ENCODE peak calls at places on chromosomes 16 and 17, in eight cellular contexts. L is Peyer's patch, Z is adrenal gland, P is Karpas-422, M is right lobe of liver, X is transverse colon, S is A549, U is thoracic aorta. A is an unnamed sample.

GRCh38 chr17:6496116-6496481 is 51.8 kb downstream of the PIMREG start:
- DNase-seq in X (no peak), M (no peak), P (peak), U (no peak), Z (no peak), L (no peak), S (no peak), A (no peak)

GRCh38 chr17:42698736-42699414 is 16.5 kb downstream of the CNTNAP1 start:
- DNase-seq in L (no peak), X (no peak), M (no peak), P (no peak), S (no peak), Z (peak), U (no peak), A (peak)

GRCh38 chr17:47225911-47226688 is 17.0 kb downstream of the MYL4 start:
- DNase-seq in U (no peak), S (no peak), L (no peak), M (no peak), X (no peak), Z (no peak), P (no peak), A (no peak)

GRCh38 chr16:17205279-17206139 is 265.3 kb downstream of the XYLT1 start:
- DNase-seq in Z (no peak), M (no peak), S (no peak), P (no peak), U (no peak), X (no peak), L (no peak), A (no peak)

GRCh38 chr17:39239640-39240314 is 14.0 kb upstream of the STAC2 start:
- DNase-seq in S (peak), Z (peak), M (peak), U (no peak), L (peak), P (peak), X (peak), A (peak)

GRCh38 chr17:37701424-37702020 is 43.3 kb downstream of the HNF1B start:
- DNase-seq in S (peak), L (peak), P (peak), X (peak), M (peak), Z (peak), U (no peak), A (peak)

GRCh38 chr17:80256034-80256350 is 4.7 kb upstream of the RNF213 start:
- DNase-seq in S (no peak), Z (no peak), X (no peak), M (no peak), P (no peak), U (no peak), L (no peak), A (no peak)

GRCh38 chr16:5604770-5605169 is 507.2 kb upstream of the EEF2KMT start:
- DNase-seq in M (no peak), L (no peak), Z (no peak), S (peak), X (no peak), U (no peak), P (peak), A (no peak)

GRCh38 chr17:33080091-33080490 is 88.4 kb downstream of the SPACA3 start:
- DNase-seq in S (no peak), L (no peak), Z (no peak), X (peak), U (no peak), P (no peak), M (no peak), A (no peak)

GRCh38 chr16:53415504-53415903 is 18.8 kb upstream of the RBL2 start:
- DNase-seq in L (no peak), P (no peak), M (no peak), S (no peak), X (no peak), U (no peak), Z (no peak), A (peak)

GRCh38 chr17:63774141-63774981 is at the start of gene DDX42:
- DNase-seq in U (peak), X (peak), P (no peak), Z (peak), M (peak), S (peak), L (peak), A (peak)

GRCh38 chr16:86585821-86586611 is 7.7 kb downstream of the FOXL1 start:
- DNase-seq in P (no peak), U (no peak), X (no peak), M (no peak), S (no peak), Z (no peak), L (no peak), A (no peak)

GRCh38 chr17:10976401-10976800 is 138.5 kb upstream of the PIRT start:
- DNase-seq in S (no peak), U (no peak), M (no peak), L (no peak), Z (no peak), P (no peak), X (no peak), A (no peak)

GRCh38 chr17:7887482-7888183 is 956 bp upstream of the CHD3 start:
- DNase-seq in L (peak), S (peak), X (peak), U (peak), M (peak), Z (peak), P (peak), A (peak)

GRCh38 chr16:70162041-70162451 is 11.5 kb upstream of the CLEC18C start:
- DNase-seq in Z (no peak), P (no peak), U (no peak), X (no peak), M (no peak), S (peak), L (no peak), A (no peak)

GRCh38 chr17:50593321-50593720 is 32.8 kb downstream of the CACNA1G start:
- DNase-seq in Z (no peak), U (no peak), S (no peak), X (no peak), P (no peak), M (no peak), L (no peak), A (peak)

GRCh38 chr17:9235346-9235745 is 214.0 kb downstream of the NTN1 start:
- DNase-seq in S (no peak), P (no peak), U (no peak), M (no peak), Z (no peak), L (no peak), X (no peak), A (no peak)

GRCh38 chr17:58415371-58416055 is 1.8 kb downstream of the RNF43 start:
- DNase-seq in P (no peak), M (peak), X (peak), L (no peak), S (peak), U (no peak), Z (peak), A (no peak)

GRCh38 chr16:81493755-81494433 is 49.3 kb downstream of the CMIP start:
- DNase-seq in S (peak), P (no peak), X (peak), L (no peak), M (peak), Z (peak), U (no peak), A (no peak)

GRCh38 chr16:11609474-11610120 is 22.9 kb upstream of the LITAF start:
- DNase-seq in X (no peak), Z (no peak), S (no peak), P (no peak), L (no peak), M (no peak), U (no peak), A (peak)

GRCh38 chr16:28136751-28137434 is 73.4 kb upstream of the GSG1L start:
- DNase-seq in L (no peak), X (no peak), M (no peak), P (no peak), Z (no peak), U (no peak), S (no peak), A (no peak)

GRCh38 chr17:67602974-67603373 is 114.8 kb upstream of the NOL11 start:
- DNase-seq in M (no peak), P (peak), L (no peak), S (peak), U (no peak), X (peak), Z (no peak), A (peak)

DNA sequence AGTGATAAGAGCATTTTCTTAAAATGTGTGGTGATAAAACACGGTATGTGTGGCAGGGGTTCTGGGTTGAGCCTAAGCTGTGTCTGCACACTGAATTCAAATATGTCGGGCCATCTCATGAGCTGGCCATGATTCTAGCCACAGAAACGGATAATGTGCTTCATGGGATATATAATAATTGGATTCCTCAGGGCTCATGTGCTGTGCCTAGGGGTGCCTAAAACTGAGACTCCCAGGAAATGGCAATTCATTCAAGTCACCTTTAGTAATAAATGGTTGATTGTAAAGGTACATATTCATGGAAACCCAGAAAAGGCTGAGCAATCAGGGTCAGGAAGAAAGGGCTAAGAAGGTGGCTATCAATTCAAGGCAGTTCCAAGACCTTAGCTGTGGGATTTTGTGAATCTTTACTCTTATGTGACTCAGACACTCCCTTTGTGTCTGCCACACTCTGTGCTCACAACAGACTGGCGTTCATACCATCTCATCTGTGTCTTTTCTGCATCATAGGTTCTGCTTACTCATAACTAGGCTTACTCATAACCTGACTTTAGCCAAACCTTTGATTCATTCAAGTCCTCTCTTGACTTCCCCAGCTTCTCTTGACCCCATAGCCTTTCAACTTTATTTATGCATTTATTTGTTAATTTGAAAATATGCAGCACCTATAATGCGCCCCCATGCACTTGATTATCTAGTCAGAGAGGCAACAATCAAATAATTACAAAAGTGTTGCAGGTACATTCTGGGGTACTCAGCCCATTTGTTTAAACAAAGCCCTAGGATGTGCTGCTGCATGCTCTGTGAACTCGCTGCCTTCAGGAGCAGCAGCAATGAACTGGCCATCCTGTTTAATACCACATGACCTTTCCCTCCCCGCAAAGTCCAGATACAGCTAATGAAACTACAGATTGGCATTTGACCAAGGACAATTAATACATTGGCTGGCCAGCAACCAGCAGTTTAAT is 28.4 kb upstream of the MED13 start:
- DNase-seq in P (no peak), Z (peak), M (no peak), S (peak), L (no peak), U (no peak), X (no peak), A (no peak)
- H3K27ac ChIP-seq in P (no peak), Z (no peak), M (peak), S (peak), L (no peak), U (no peak), X (no peak), A (no peak)

DNA sequence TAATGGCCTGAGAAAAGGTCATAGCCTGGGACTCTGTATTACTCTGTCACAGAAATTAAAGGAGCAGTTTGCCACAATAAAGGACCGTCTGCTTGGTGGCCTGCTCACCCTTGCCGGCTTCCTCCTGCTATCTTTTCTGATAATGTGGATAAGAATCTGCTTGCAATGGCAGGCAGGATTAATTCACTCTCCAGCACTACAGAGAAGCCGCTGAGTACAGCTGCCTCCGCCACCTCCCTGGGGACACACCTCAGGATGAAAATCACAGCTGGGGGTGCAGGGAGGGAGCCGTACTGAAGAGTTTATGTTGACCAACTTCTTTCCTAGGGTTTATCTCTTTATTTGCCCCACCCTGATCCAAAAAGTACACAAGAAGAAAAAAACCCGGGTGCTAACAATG is 245.9 kb upstream of the RPL38 start:
- DNase-seq in S (no peak), L (no peak), Z (no peak), U (no peak), X (peak), M (no peak), P (no peak), A (peak)
- H3K27ac ChIP-seq in S (no peak), L (no peak), Z (no peak), U (no peak), X (no peak), M (no peak), P (no peak), A (no peak)

DNA sequence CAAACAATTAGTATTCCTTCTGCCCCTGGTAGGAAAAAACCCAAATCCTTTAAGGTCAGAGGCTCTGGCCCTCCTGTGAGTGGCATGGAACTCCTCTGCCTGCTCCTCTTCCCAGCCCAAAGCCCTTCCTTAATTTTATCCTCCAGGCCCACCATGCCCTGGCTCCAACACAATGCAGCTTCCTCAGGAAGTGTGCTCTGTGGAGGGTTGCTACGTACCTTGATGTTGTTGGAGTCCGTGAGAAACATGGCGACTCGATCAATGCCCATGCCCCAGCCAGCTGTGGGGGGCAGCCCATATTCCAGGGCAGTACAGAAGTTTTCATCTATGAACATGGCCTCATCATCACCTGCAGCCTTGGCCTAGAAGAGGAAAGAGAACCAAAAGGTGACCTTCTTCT is 5.3 kb upstream of the ADAT1 start:
- DNase-seq in M (no peak), P (no peak), Z (no peak), U (no peak), L (no peak), S (no peak), X (no peak), A (no peak)
- H3K27ac ChIP-seq in M (no peak), P (no peak), Z (no peak), U (no peak), L (no peak), S (no peak), X (no peak), A (no peak)

GRCh38 chr17:77118251-77118928 is 22.4 kb upstream of the SEC14L1 start:
- DNase-seq in S (no peak), P (no peak), M (no peak), L (no peak), Z (no peak), U (no peak), X (no peak), A (no peak)
- H3K27ac ChIP-seq in S (peak), P (no peak), M (no peak), L (no peak), Z (peak), U (no peak), X (no peak), A (no peak)

DNA sequence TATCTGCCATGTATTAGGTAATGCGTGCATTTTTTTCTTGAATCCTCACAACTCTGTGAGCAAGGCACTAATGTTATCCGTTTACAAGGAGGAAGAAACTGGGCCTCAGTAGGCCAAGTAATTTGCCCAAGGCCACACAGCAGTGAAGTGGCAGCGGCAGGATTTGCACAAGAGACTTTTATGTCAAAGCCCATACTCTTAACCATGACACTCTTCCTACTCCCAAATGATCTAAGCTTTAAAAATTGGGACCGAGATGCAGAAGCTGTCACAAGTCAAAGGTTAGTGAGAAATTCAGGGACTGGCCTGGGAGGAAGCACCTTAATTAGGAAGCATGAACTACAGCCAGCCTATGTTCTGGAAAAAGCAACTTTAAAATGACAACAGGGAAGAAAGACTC is 10.7 kb downstream of the MAP3K14 start:
- DNase-seq in U (no peak), P (no peak), M (no peak), X (no peak), S (no peak), L (no peak), Z (no peak), A (no peak)
- H3K27ac ChIP-seq in U (peak), P (peak), M (peak), X (peak), S (peak), L (peak), Z (peak), A (no peak)

GRCh38 chr17:82972836-82973372 is 106.5 kb upstream of the METRNL start:
- DNase-seq in P (no peak), Z (no peak), S (no peak), X (no peak), U (no peak), L (no peak), M (no peak), A (no peak)
- H3K27ac ChIP-seq in P (no peak), Z (no peak), S (no peak), X (no peak), U (no peak), L (no peak), M (no peak), A (no peak)

DNA sequence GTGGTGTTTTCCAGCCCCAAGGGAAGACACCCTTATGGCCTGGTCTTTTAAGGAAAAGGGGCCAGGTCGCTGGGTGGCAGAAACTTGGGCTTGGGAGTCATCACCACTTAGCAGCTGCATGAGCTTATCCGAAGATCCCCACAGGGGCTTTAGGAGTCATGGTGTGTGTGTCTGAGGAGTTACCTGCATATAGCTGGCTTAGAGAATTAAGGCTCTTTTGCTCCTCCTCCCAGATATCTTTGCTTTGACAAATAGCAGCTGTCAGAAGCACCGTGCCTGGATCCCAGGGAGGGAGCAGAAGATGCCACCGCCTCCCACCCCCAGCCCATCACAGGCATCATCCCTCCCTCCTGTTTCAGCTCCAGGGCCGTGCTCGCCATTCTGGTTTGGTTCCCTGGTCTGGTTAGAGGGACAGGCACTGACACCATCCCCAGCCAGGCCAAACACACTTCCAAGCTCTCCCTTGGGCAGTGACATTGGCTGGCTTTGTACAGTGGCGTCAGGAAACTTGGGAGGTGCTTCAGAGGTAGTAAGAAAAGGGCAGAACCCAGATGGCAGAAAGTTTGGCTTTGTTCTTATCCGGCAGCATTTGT is 17.4 kb downstream of the LDHD start:
- DNase-seq in Z (no peak), M (no peak), L (no peak), U (no peak), P (no peak), X (no peak), S (no peak), A (no peak)
- H3K27ac ChIP-seq in Z (no peak), M (no peak), L (peak), U (no peak), P (no peak), X (peak), S (no peak), A (no peak)

GRCh38 chr17:77728871-77729270 is 229.6 kb upstream of the TNRC6C start:
- DNase-seq in S (no peak), M (no peak), U (no peak), X (no peak), Z (no peak), L (no peak), P (no peak), A (no peak)
- H3K27ac ChIP-seq in S (no peak), M (no peak), U (no peak), X (no peak), Z (no peak), L (no peak), P (no peak), A (no peak)

GRCh38 chr17:44086364-44087311 is 16.1 kb downstream of the G6PC3 start:
- DNase-seq in Z (peak), M (peak), X (no peak), P (no peak), S (peak), L (no peak), U (peak), A (peak)
- H3K27ac ChIP-seq in Z (no peak), M (no peak), X (peak), P (no peak), S (peak), L (peak), U (no peak), A (no peak)